ENCODE peak calls at places on chromosome 6, in seven cellular contexts. S, K, E, D, F, M and J are unnamed samples.

GRCh38 chr6:142944126-142945066 is 580 bp downstream of the HIVEP2 start:
- DNase-seq in D (peak; percentile 95), M (peak; percentile 78), K (peak; percentile 76), S (peak; percentile 95), F (peak; percentile 79), E (peak; percentile 84), J (peak; percentile 88)

GRCh38 chr6:64664480-64664879 is 1028.9 kb downstream of the PHF3 start:
- DNase-seq in M (no peak), F (no peak), E (no peak), K (no peak), D (no peak), S (no peak), J (no peak)

GRCh38 chr6:140002406-140003022 is 628.1 kb upstream of the CITED2 start:
- DNase-seq in D (no peak), S (no peak), E (no peak), K (no peak), M (no peak), F (no peak), J (no peak)

GRCh38 chr6:151403919-151404308 is 12.6 kb upstream of the ZBTB2 start:
- DNase-seq in F (no peak), M (no peak), S (no peak), D (no peak), K (no peak), E (no peak), J (no peak)

GRCh38 chr6:31588871-31589650 is 3.0 kb downstream of the LST1 start:
- DNase-seq in S (no peak), F (no peak), K (no peak), E (no peak), D (no peak), M (no peak), J (no peak)

GRCh38 chr6:143694560-143694959 is 16.8 kb downstream of the PHACTR2 start:
- DNase-seq in E (no peak), D (no peak), F (no peak), M (no peak), S (no peak), K (no peak), J (no peak)

GRCh38 chr6:131946992-131947955 is 3.9 kb downstream of the CCN2 start:
- DNase-seq in K (no peak), F (peak; percentile 60), E (no peak), S (no peak), D (no peak), M (no peak), J (no peak)

GRCh38 chr6:136775548-136775947 is 16.7 kb downstream of the MAP3K5 start:
- DNase-seq in K (no peak), F (no peak), E (no peak), S (no peak), M (no peak), D (no peak), J (no peak)

GRCh38 chr6:36998723-36999466 is 6.6 kb upstream of the FGD2 start:
- DNase-seq in K (no peak), M (no peak), F (no peak), D (peak; percentile 37), S (no peak), E (no peak), J (no peak)

GRCh38 chr6:129500958-129501381 is 209.0 kb downstream of the ARHGAP18 start:
- DNase-seq in K (no peak), F (peak; percentile 44), D (no peak), M (no peak), S (no peak), E (no peak), J (no peak)

GRCh38 chr6:3884007-3884745 is 35.0 kb downstream of the FAM50B start:
- DNase-seq in E (no peak), K (no peak), F (no peak), S (peak; percentile 70), D (no peak), M (no peak), J (no peak)

GRCh38 chr6:35050291-35050987 is 90.7 kb downstream of the TCP11 start:
- DNase-seq in S (no peak), D (no peak), F (no peak), E (no peak), K (no peak), M (no peak), J (no peak)

GRCh38 chr6:123529058-123529457 is 107.7 kb downstream of the TRDN start:
- DNase-seq in D (no peak), S (no peak), F (no peak), E (no peak), M (no peak), K (no peak), J (no peak)

GRCh38 chr6:162090734-162091133 is 636.8 kb downstream of the PRKN start:
- DNase-seq in M (no peak), S (no peak), D (no peak), K (no peak), F (no peak), E (no peak), J (no peak)

GRCh38 chr6:122283884-122284283 is 115.6 kb upstream of the HSF2 start:
- DNase-seq in E (no peak), S (no peak), D (no peak), F (no peak), M (no peak), K (no peak), J (no peak)

DNA sequence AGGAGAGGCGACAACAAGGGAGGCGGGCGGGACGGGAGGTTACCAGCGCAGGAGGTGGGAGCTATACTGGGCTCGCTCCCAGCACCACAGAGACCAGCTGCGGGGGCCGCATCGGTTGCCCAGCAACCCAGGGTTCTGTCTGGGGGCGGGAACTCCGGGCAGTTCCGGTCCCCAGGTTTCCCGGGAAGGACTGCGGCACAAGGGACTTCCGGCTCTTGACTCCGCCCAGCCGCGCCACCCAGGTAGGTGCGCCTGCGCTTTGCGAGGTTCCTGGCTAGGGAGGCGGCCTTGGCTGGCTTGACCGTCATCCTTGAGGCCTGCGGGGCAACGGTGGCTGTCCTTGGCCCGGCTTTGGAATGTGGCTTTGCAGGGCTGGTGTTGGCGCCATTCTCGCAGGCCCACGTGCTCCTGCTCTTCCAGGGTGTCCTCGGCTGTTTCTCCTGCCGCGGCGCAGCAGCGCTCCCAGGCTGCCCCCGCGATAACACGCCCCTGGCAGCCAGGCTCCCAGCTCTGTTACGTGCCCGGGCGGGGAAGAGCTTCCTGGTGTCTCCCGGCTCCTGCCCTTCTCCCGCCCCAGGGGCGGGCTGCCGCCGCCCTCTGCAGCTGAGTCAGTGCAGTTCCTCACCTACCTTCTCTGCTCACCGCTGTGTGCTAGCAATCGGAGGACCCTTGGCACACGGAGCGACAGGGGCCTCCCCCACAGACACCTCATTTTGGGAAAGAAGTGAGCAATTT is at the start of gene RSPH3:
- DNase-seq in F (peak; percentile 96), K (peak; percentile 97), D (peak; percentile 97), E (peak; percentile 95), M (peak; percentile 85), S (peak; percentile 95), J (peak; percentile 97)
- TF ChIP-seq POLR2A in F (peak; percentile 99), K (no peak), D (peak; percentile 24), E (peak; percentile 76), M (peak; percentile 62), S (no peak), J (peak; percentile 88)

GRCh38 chr6:75489025-75489424 is 4.6 kb downstream of the FILIP1 start:
- DNase-seq in K (no peak), F (no peak), M (no peak), E (no peak), D (no peak), S (no peak), J (no peak)

GRCh38 chr6:75494290-75494689 is 690 bp upstream of the FILIP1 start:
- DNase-seq in F (no peak), M (no peak), K (no peak), S (no peak), D (no peak), E (no peak), J (no peak)

GRCh38 chr6:75491302-75491701 is 2.3 kb downstream of the FILIP1 start:
- DNase-seq in D (no peak), S (no peak), K (no peak), F (no peak), E (no peak), M (no peak), J (no peak)

GRCh38 chr6:75493400-75494064 is at the start of gene FILIP1:
- DNase-seq in K (no peak), D (no peak), F (no peak), S (no peak), E (peak; percentile 74), M (no peak), J (no peak)

DNA sequence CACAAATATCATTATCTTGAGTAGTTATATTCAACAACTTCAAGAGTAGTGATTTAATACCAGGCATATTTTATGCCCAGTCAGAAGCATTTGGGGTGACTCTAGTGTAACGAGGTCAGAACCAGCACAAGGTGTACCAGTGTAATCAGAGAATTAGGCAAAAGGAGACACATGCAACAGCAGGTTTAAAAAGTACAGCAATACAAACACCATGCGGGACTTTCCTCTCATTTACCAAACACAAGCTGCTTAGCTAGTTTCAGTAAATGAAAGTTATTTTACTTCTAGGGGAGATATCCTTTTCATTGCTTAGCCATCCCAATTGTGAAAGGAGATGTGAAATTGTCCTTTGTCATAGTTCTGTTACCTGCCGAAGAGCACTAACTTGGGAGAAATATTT is 831 bp downstream of the FILIP1 start:
- DNase-seq in F (no peak), S (no peak), M (no peak), D (no peak), E (peak; percentile 27), K (no peak), J (no peak)
- H3K4me3 ChIP-seq in F (no peak overlapping the region), S (peak overlapping the region; percentile 32), M (no peak overlapping the region), D (no peak overlapping the region), E (peak overlapping the region; percentile 42), K (peak overlapping the region; percentile 54), J (peak overlapping the region; percentile 27)

GRCh38 chr6:41589223-41589622 is 43.0 kb downstream of the FOXP4 start:
- DNase-seq in M (no peak), F (no peak), K (no peak), S (no peak), D (no peak), E (no peak), J (no peak)
- H3K36me3 ChIP-seq in M (peaks cover 92% of the 10 kb centered on the region), F (peaks cover 92% of the 10 kb centered on the region), K (peaks cover 6% of the 10 kb centered on the region), S (peaks cover 50% of the 10 kb centered on the region), D (no peaks in the 10 kb centered on the region), E (peaks cover 21% of the 10 kb centered on the region), J (peaks cover 17% of the 10 kb centered on the region)

GRCh38 chr6:108286366-108286765 is 8.5 kb upstream of the AFG1L start:
- DNase-seq in F (no peak), E (no peak), M (no peak), S (no peak), K (no peak), D (no peak), J (no peak)

GRCh38 chr6:108287373-108287772 is 7.5 kb upstream of the AFG1L start:
- DNase-seq in M (no peak), S (no peak), E (no peak), K (no peak), D (no peak), F (no peak), J (no peak)

GRCh38 chr6:108293527-108294296 is 1.1 kb upstream of the AFG1L start:
- DNase-seq in K (no peak), D (peak; percentile 75), S (no peak), M (no peak), E (no peak), F (no peak), J (no peak)

GRCh38 chr6:108285381-108285780 is 9.5 kb upstream of the AFG1L start:
- DNase-seq in K (no peak), M (no peak), E (no peak), S (no peak), F (no peak), D (no peak), J (no peak)

DNA sequence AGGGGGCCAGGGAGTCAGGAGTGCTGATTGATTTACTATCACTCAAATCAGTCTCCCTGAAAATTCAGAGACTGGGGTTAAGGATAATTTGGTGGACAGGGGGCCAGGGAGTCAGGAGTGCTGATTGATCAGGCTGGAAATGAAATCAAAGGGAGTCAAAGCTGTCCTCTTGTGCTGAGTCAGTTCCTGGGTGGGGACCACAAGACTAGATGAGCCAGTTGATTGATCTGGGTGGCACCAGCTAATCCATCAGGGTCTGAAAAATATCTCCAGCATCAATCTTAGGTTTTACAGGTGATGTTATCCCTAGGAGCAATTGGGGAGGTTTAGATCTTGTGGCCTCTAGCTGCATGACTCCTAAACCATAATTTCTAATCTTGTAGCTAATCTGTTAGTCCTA is 6.1 kb upstream of the AFG1L start:
- DNase-seq in K (no peak), F (no peak), S (no peak), E (no peak), D (no peak), M (no peak), J (no peak)
- TF ChIP-seq POLR2A in K (no peak), F (no peak), S (no peak), E (no peak), D (no peak), M (no peak), J (no peak)